ENCODE peak calls at places on chromosomes 11 and 22, in six cellular contexts. H is sigmoid colon, F is upper lobe of left lung, I is spleen, D is HCT116, B is transverse colon. Q is an unnamed sample. For H3K36me3, the result is how much of the 10 kb centered on the place peaks cover.

GRCh38 chr11:79304599-79305212 is 136.1 kb downstream of the TENM4 start:
- DNase-seq in H (no peak), F (no peak), I (no peak), D (no peak), B (no peak), Q (no peak)

GRCh38 chr22:17234144-17234623 is 14.9 kb upstream of the ADA2 start:
- DNase-seq in H (no peak), F (no peak), I (peak), D (peak), B (no peak), Q (peak)

GRCh38 chr11:64016512-64016911 is 19.2 kb upstream of the FLRT1 start:
- DNase-seq in H (no peak), F (no peak), I (no peak), D (no peak), B (no peak), Q (no peak)

GRCh38 chr11:17021550-17021949 is 7.3 kb upstream of the PLEKHA7 start:
- DNase-seq in H (no peak), F (no peak), I (no peak), D (no peak), B (no peak), Q (no peak)

GRCh38 chr22:19797086-19797485 is 36.5 kb downstream of the TBX1 start:
- DNase-seq in H (no peak), F (no peak), I (no peak), D (no peak), B (no peak), Q (no peak)

GRCh38 chr11:114087028-114087427 is 27.5 kb downstream of the ZBTB16 start:
- DNase-seq in H (no peak), F (no peak), I (no peak), D (no peak), B (no peak), Q (no peak)

GRCh38 chr11:134727204-134727603 is 315.2 kb upstream of the B3GAT1 start:
- DNase-seq in H (no peak), F (no peak), I (peak), D (peak), B (no peak), Q (peak)

GRCh38 chr22:35958334-35958733 is 70.3 kb downstream of the RBFOX2 start:
- DNase-seq in H (no peak), F (no peak), I (no peak), D (no peak), B (no peak), Q (no peak)

GRCh38 chr11:2790581-2790925 is 90.8 kb upstream of the KCNQ1OT1 start:
- DNase-seq in H (peak), F (peak), I (peak), D (no peak), B (peak), Q (no peak)

GRCh38 chr11:83511646-83512045 is 225.5 kb upstream of the CCDC90B start:
- DNase-seq in H (no peak), F (no peak), I (no peak), D (no peak), B (no peak), Q (no peak)

GRCh38 chr11:82547163-82547560 is 186.5 kb downstream of the FAM181B start:
- DNase-seq in H (no peak), F (no peak), I (no peak), D (no peak), B (no peak), Q (no peak)

GRCh38 chr11:46281374-46281831 is 3.9 kb downstream of the CREB3L1 start:
- DNase-seq in H (peak), F (no peak), I (no peak), D (no peak), B (peak), Q (peak)

GRCh38 chr22:44620841-44621382 is 81.1 kb upstream of the PRR5 start:
- DNase-seq in H (no peak), F (no peak), I (peak), D (no peak), B (no peak), Q (no peak)

GRCh38 chr11:18371279-18371678 is 23.1 kb upstream of the LDHA start:
- DNase-seq in H (no peak), F (no peak), I (no peak), D (no peak), B (no peak), Q (peak)

GRCh38 chr11:85483861-85484260 is 143.3 kb downstream of the DLG2 start:
- DNase-seq in H (no peak), F (no peak), I (no peak), D (no peak), B (no peak), Q (no peak)

GRCh38 chr11:86182976-86183584 is 61.5 kb upstream of the EED start:
- DNase-seq in H (no peak), F (peak), I (no peak), D (no peak), B (peak), Q (peak)

GRCh38 chr22:31897842-31898241 is 46.5 kb upstream of the YWHAH start:
- DNase-seq in H (no peak), F (no peak), I (peak), D (no peak), B (no peak), Q (no peak)

GRCh38 chr22:22813126-22814075 is 74.2 kb upstream of the IGLL5 start:
- DNase-seq in H (no peak), F (no peak), I (peak), D (no peak), B (no peak), Q (no peak)

GRCh38 chr11:35040221-35040942 is 98.6 kb upstream of the CD44 start:
- DNase-seq in H (no peak), F (no peak), I (no peak), D (no peak), B (no peak), Q (peak)

GRCh38 chr11:122082203-122082602 is 33.8 kb downstream of the BLID start:
- DNase-seq in H (no peak), F (no peak), I (no peak), D (no peak), B (no peak), Q (no peak)

GRCh38 chr11:120569903-120570302 is 58.4 kb downstream of the GRIK4 start:
- DNase-seq in H (peak), F (no peak), I (peak), D (no peak), B (no peak), Q (no peak)

GRCh38 chr11:93611836-93612677 is 49.4 kb upstream of the CEP295 start:
- DNase-seq in H (no peak), F (no peak), I (no peak), D (no peak), B (peak), Q (no peak)

GRCh38 chr22:45934659-45935341 is 42.2 kb downstream of the WNT7B start:
- DNase-seq in H (no peak), F (peak), I (no peak), D (peak), B (no peak), Q (no peak)

GRCh38 chr11:66139817-66140216 is 69.7 kb downstream of the PACS1 start:
- DNase-seq in H (no peak), F (no peak), I (no peak), D (no peak), B (no peak), Q (no peak)

GRCh38 chr11:36037031-36037430 is 93.2 kb downstream of the LDLRAD3 start:
- DNase-seq in H (no peak), F (no peak), I (no peak), D (no peak), B (no peak), Q (no peak)

GRCh38 chr11:70026012-70026411 is 52.1 kb upstream of the ANO1 start:
- DNase-seq in H (no peak), F (no peak), I (no peak), D (no peak), B (no peak), Q (no peak)

GRCh38 chr11:104968856-104969776 is 742 bp upstream of the CASP4 start:
- DNase-seq in H (no peak), F (peak), I (peak), D (no peak), B (peak), Q (no peak)

DNA sequence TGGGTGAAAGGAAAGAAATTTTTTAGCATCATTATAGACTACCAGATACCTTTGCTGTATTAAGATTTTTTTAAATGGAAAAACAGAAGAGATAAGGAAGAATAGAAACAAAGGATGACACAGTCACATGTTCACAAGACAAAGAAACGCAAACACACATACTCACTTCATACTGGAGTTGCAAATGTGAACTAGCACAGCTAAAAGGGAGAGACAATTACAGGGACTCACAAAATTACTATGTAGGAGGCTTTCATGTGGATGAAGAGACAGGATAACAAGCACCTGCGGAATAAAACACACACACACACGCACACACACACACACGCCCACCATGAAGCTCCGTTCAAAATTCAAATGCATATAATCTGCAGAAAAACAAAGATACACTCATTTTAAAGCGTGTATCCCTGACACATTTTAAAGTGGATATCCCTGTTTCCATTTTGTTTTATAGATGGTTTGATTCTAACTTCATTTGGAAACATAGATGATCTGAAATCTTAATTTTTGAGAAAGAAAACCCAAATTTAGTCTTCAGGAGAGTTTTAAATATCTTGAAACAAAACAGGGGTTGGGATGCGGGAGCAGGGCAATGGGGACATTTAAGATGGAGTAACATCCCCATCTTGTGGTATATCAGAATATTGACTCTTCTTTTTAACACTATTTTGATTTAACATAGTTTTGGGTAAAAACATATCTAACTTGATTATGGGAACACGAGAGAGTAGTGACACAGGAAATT is 36.7 kb downstream of the JRKL start:
- DNase-seq in H (no peak), F (no peak), I (no peak), D (peak), B (no peak), Q (peak)
- H3K36me3 ChIP-seq in H (under half), F (under half), I (under half), D (under half), B (under half), Q (under half)

GRCh38 chr22:25853902-25854301 is 111.9 kb downstream of the MYO18B start:
- DNase-seq in H (no peak), F (no peak), I (no peak), D (peak), B (no peak), Q (peak)
- TF ChIP-seq CTCF in H (no peak), F (no peak), I (no peak), D (no peak), B (no peak), Q (no peak)

DNA sequence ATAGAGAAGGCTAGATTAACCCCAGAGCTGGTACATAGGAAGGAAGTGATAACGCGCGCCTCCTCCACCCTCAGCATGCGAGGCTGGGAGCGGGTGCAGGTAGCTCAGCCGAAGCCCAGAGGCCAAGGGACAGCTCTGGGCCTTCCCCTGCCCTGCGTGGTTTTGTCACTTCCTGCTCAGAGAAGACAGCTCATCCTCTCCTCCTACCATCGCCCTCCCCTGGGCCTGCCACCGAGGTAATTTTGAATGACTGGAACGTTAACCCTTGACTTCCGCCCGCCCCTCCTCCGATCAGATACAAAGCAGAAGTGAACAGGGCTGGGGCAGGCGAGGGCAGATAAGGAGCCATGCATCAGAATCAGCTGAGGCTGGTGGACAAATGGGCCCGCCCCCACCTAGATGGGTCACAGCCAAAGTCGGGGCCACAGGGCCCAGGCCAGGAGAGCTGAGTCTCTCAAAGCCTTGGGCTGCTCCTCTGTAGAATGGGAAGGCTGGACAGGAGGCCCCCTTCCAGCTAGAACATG is 1.6 kb downstream of the RAC2 start:
- DNase-seq in H (peak), F (peak), I (peak), D (no peak), B (peak), Q (peak)
- TF ChIP-seq POLR2AphosphoS5 in H (no peak), F (peak), I (peak), D (peak), B (no peak), Q (peak)

GRCh38 chr11:125679397-125679796 is 1.2 kb downstream of the ACRV1 start:
- DNase-seq in H (no peak), F (no peak), I (no peak), D (peak), B (no peak), Q (peak)
- H3K36me3 ChIP-seq in H (under half), F (under half), I (under half), D (under half), B (under half), Q (under half)

GRCh38 chr11:60150279-60150678 is 32.6 kb downstream of the MS4A6A start:
- DNase-seq in H (no peak), F (no peak), I (no peak), D (no peak), B (no peak), Q (no peak)
- TF ChIP-seq CTCF in H (no peak), F (no peak), I (no peak), D (no peak), B (no peak), Q (no peak)

DNA sequence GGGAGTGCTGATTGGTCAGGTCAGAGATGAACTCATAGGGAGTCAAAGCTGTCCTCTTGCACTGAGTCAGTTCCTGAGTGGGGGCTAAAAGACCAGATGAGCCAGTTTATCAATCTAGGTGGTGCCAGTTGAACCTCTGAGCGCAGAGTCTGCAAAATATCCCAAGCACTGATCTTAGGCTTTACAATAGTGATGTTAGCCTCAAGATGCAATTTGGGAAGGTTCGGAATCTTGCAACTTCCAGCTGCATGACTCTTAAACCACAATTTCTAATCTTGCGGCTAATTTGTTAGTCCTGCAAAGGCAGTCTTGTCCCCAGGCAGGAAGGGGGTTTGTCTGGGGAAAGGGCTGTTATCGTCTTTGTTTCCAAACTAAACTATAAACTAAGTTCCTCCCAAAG is 92.3 kb upstream of the PARVA start:
- DNase-seq in H (no peak), F (no peak), I (no peak), D (no peak), B (no peak), Q (no peak)
- TF ChIP-seq POLR2AphosphoS5 in H (no peak), F (no peak), I (no peak), D (no peak), B (no peak), Q (no peak)

DNA sequence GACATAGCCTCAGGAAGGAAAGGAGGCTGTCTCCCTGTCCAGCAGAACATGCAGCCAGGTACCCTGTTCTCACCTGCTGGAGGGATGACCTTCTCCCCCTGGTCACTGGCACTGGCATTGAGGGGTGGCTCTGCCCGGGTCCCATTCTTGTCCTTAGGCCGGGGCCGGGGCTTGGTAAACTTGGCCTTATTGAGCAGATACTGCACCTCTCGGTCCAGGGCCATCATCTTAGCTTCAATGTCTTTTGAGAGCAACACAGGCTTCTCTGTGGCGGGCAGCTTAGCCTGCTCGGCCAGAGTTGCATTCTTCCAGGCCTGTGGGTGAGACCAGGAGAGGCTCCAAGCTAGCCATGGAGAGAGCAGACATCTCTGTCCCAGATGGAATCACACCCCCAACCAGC is 10.5 kb downstream of the HYOU1 start:
- DNase-seq in H (no peak), F (no peak), I (peak), D (no peak), B (no peak), Q (peak)
- H3K36me3 ChIP-seq in H (under half), F (half or more), I (half or more), D (under half), B (under half), Q (half or more)

GRCh38 chr11:117464778-117465177 is 137.1 kb downstream of the CEP164 start:
- DNase-seq in H (no peak), F (no peak), I (peak), D (no peak), B (no peak), Q (no peak)

GRCh38 chr11:117468888-117469287 is 141.2 kb downstream of the CEP164 start:
- DNase-seq in H (peak), F (no peak), I (peak), D (no peak), B (no peak), Q (no peak)

GRCh38 chr11:117465236-117465997 is 137.8 kb downstream of the CEP164 start:
- DNase-seq in H (no peak), F (no peak), I (peak), D (no peak), B (no peak), Q (no peak)

GRCh38 chr11:117470576-117470975 is 142.9 kb downstream of the CEP164 start:
- DNase-seq in H (no peak), F (no peak), I (no peak), D (no peak), B (no peak), Q (no peak)

DNA sequence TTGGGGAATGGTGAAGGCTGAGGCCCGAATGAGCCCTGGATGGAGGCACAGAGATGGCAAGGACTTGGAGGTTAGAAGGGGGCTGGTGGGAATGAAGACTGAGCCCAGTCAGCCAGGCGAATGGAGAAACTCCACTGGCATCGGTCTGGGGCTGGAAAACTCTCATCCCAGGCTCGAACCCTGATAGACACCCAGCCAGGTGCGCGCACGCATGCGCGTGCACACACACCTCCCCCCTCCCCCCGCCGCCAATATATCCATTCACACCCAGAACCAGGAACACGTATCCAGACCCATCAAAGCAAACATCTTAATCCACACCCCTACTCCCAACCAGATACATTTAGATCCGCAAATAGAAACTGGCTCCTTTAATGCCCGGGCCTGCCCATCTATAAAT is 139.3 kb downstream of the CEP164 start:
- DNase-seq in H (no peak), F (no peak), I (peak), D (no peak), B (no peak), Q (no peak)
- TF ChIP-seq CTCF in H (no peak), F (no peak), I (no peak), D (no peak), B (no peak), Q (no peak)

DNA sequence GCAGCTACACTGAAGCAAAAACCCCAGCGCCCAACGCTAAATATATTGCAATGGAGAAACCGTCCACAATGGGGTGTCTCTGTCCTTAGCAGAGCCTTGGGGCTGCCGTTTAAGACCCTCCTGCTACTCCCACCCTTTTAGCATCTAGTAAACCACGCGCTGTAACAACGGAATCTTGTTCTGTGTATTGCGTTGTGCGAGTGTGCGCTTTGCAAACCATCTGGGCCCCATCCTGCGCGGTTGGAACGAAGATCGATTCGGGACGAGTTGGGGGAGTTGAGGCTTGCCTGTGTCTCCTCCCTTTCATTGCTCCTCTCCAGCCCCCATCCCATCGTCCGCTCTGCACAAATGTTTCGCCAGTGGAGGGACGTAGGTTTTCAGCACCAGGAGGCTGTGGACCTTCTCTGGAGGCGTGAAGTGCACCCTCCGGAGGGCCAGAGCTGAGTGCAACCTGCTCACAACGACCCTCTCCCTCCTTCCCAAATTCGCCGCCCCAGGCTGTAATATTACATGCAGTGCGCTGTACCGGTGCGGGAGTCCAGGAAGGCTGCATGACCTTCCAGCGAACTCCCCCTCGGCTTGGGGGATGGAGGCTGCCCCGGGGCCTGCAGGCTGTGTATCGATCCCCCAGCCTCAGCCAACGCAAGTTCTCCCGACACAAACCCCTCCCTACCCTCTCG is 1.6 kb upstream of the KMT2A start:
- DNase-seq in H (peak), F (peak), I (peak), D (no peak), B (peak), Q (no peak)
- TF ChIP-seq POLR2AphosphoS5 in H (no peak), F (no peak), I (no peak), D (no peak), B (no peak), Q (no peak)

GRCh38 chr11:117649656-117650055 is 147.4 kb downstream of the DSCAML1 start:
- DNase-seq in H (no peak), F (no peak), I (no peak), D (no peak), B (no peak), Q (no peak)
- H3K36me3 ChIP-seq in H (under half), F (under half), I (under half), D (under half), B (under half), Q (under half)

Q was measured in K562.